ENCODE peak calls at places on chromosomes 12 and 14, in six cellular contexts. C is right cardiac atrium, K is colonic mucosa, A is GM23338, U is MM.1S, G is HepG2. N is an unnamed sample. For H3K4me1, the result is how much of the 10 kb centered on the place peaks cover.

GRCh38 chr12:89427508-89428156 is 75.3 kb upstream of the DUSP6 start:
- DNase-seq in K (no peak), C (no peak), U (peak), A (no peak), G (no peak), N (no peak)

GRCh38 chr14:65517635-65518542 is 105.4 kb downstream of the FUT8 start:
- DNase-seq in U (no peak), C (no peak), G (no peak), A (no peak), K (no peak), N (no peak)

GRCh38 chr14:63726499-63726898 is 1.4 kb downstream of the SGPP1 start:
- DNase-seq in A (no peak), C (no peak), U (no peak), K (no peak), G (peak), N (no peak)

GRCh38 chr14:105864116-105864515 is 337.7 kb downstream of the TMEM121 start:
- DNase-seq in A (no peak), K (no peak), G (no peak), C (no peak), U (no peak), N (no peak)

GRCh38 chr12:115394498-115395220 is 710.7 kb upstream of the TBX3 start:
- DNase-seq in C (no peak), G (peak), A (no peak), K (no peak), U (no peak), N (no peak)

GRCh38 chr12:2322554-2323120 is 269.9 kb downstream of the CACNA1C start:
- DNase-seq in C (no peak), A (no peak), U (no peak), K (no peak), G (no peak), N (no peak)

GRCh38 chr12:26539131-26539530 is 293.9 kb downstream of the ITPR2 start:
- DNase-seq in K (peak), C (no peak), A (no peak), G (peak), U (no peak), N (no peak)

GRCh38 chr12:101740566-101740965 is 1.3 kb upstream of the SYCP3 start:
- DNase-seq in A (no peak), U (no peak), C (no peak), K (no peak), G (no peak), N (no peak)

GRCh38 chr12:24408305-24408704 is 458.8 kb upstream of the SOX5 start:
- DNase-seq in K (no peak), G (no peak), U (peak), C (no peak), A (no peak), N (no peak)

GRCh38 chr14:29580763-29581162 is 346.9 kb downstream of the PRKD1 start:
- DNase-seq in U (no peak), K (no peak), G (no peak), A (no peak), C (no peak), N (no peak)

GRCh38 chr12:87870061-87870460 is 159.1 kb downstream of the C12orf50 start:
- DNase-seq in K (no peak), A (no peak), U (no peak), C (no peak), G (no peak), N (no peak)

GRCh38 chr12:48001426-48002178 is 2.7 kb downstream of the COL2A1 start:
- DNase-seq in C (peak), G (no peak), A (peak), U (no peak), K (peak), N (no peak)

GRCh38 chr14:26132061-26132460 is 465.8 kb downstream of the NOVA1 start:
- DNase-seq in U (no peak), K (no peak), A (no peak), C (no peak), G (no peak), N (no peak)

GRCh38 chr14:96693252-96693820 is 103.8 kb upstream of the VRK1 start:
- DNase-seq in K (no peak), U (no peak), A (no peak), G (no peak), C (no peak), N (no peak)

GRCh38 chr12:19740472-19741131 is 301.3 kb downstream of the AEBP2 start:
- DNase-seq in K (no peak), C (peak), G (no peak), A (no peak), U (no peak), N (no peak)

GRCh38 chr12:104285740-104286537 is 17.6 kb upstream of the EID3 start:
- DNase-seq in G (no peak), K (peak), A (no peak), C (no peak), U (no peak), N (no peak)

GRCh38 chr12:2756756-2757155 is 38.0 kb upstream of the FKBP4 start:
- DNase-seq in A (peak), U (no peak), C (no peak), G (no peak), K (no peak), N (no peak)

GRCh38 chr12:50224026-50224692 is 57.0 kb upstream of the CERS5 start:
- DNase-seq in K (no peak), C (no peak), A (peak), G (peak), U (peak), N (peak)

GRCh38 chr14:104694991-104695659 is 5.7 kb downstream of the INF2 start:
- DNase-seq in U (no peak), C (peak), A (no peak), K (no peak), G (no peak), N (peak)

GRCh38 chr12:94892544-94893267 is 110.8 kb downstream of the NDUFA12 start:
- DNase-seq in G (no peak), A (no peak), U (no peak), C (no peak), K (no peak), N (no peak)

GRCh38 chr14:93263416-93263815 is 56.4 kb downstream of the UBR7 start:
- DNase-seq in K (no peak), C (no peak), A (no peak), G (no peak), U (no peak), N (no peak)

GRCh38 chr12:46794593-46795190 is 31.1 kb downstream of the SLC38A4 start:
- DNase-seq in A (no peak), U (no peak), G (no peak), K (no peak), C (no peak), N (no peak)

GRCh38 chr12:98198261-98198982 is 317.0 kb upstream of the TMPO start:
- DNase-seq in G (no peak), A (peak), C (no peak), U (no peak), K (no peak), N (no peak)

GRCh38 chr12:52975820-52976573 is 27.1 kb downstream of the KRT18 start:
- DNase-seq in K (peak), U (no peak), C (peak), A (peak), G (peak), N (no peak)

GRCh38 chr14:84482256-84483071 is 1047.5 kb upstream of the FLRT2 start:
- DNase-seq in G (no peak), K (no peak), C (no peak), A (no peak), U (no peak), N (no peak)

GRCh38 chr12:123078531-123079123 is 72.3 kb downstream of the PITPNM2 start:
- DNase-seq in C (peak), U (no peak), A (no peak), K (no peak), G (no peak), N (no peak)

GRCh38 chr12:122422769-122423257 is 344 bp upstream of the CLIP1 start:
- DNase-seq in G (peak), K (peak), A (peak), C (no peak), U (peak), N (no peak)

GRCh38 chr12:102917026-102917787 is at the start of gene PAH:
- DNase-seq in A (peak), K (peak), U (no peak), C (peak), G (peak), N (no peak)

GRCh38 chr12:114933428-114934160 is 249.6 kb upstream of the TBX3 start:
- DNase-seq in C (no peak), G (peak), K (no peak), A (no peak), U (no peak), N (no peak)

GRCh38 chr12:21500786-21501257 is 613 bp downstream of the RECQL start:
- DNase-seq in K (no peak), U (no peak), A (no peak), G (no peak), C (no peak), N (no peak)

GRCh38 chr14:33432407-33433023 is 493.8 kb downstream of the NPAS3 start:
- DNase-seq in C (no peak), K (no peak), G (peak), A (no peak), U (peak), N (no peak)

GRCh38 chr12:51855586-51856428 is 7.3 kb upstream of the FIGNL2 start:
- DNase-seq in A (peak), K (no peak), G (peak), U (no peak), C (peak), N (no peak)

GRCh38 chr12:69904761-69905160 is 79.7 kb downstream of the MYRFL start:
- DNase-seq in C (no peak), A (no peak), K (no peak), U (no peak), G (no peak), N (no peak)

GRCh38 chr14:21061347-21061668 is 3.7 kb downstream of the RNASE8 start:
- DNase-seq in C (no peak), K (no peak), A (no peak), G (no peak), U (no peak), N (no peak)

GRCh38 chr12:124679533-124680371 is 112.3 kb upstream of the NCOR2 start:
- DNase-seq in K (peak), G (peak), A (no peak), U (no peak), C (peak), N (no peak)

GRCh38 chr12:64618953-64619590 is 8.8 kb downstream of the RASSF3 start:
- DNase-seq in G (no peak), U (peak), K (no peak), A (no peak), C (no peak), N (no peak)

GRCh38 chr12:6936642-6937480 is 6.8 kb upstream of the RNU7-1 start:
- DNase-seq in C (peak), A (peak), K (no peak), U (no peak), G (no peak), N (peak)

GRCh38 chr14:39406560-39406959 is 25.7 kb downstream of the FBXO33 start:
- DNase-seq in U (no peak), G (no peak), K (no peak), C (no peak), A (no peak), N (no peak)

DNA sequence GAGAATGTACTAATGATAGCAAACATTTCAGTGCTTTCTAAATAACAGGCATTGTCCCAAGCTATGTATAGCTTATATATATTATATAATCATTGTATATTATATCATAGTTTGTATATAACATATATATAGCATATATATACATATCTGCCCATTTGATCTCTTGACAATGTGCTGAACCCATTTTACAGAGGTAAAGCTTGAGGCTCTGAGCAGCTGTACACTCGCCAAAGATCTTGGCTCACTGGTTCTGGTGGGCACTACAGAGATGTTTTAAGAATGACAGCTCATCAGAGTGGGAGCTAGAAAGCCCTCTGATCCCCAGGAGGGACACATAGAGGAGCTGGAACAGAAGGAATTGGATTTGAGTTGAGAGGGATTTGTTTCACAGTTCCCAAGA is 68.2 kb upstream of the ACTN1 start:
- DNase-seq in C (no peak), A (no peak), K (no peak), U (no peak), G (no peak), N (no peak)
- H3K4me1 ChIP-seq in C (under half), A (under half), K (under half), U (under half), G (under half), N (under half)

DNA sequence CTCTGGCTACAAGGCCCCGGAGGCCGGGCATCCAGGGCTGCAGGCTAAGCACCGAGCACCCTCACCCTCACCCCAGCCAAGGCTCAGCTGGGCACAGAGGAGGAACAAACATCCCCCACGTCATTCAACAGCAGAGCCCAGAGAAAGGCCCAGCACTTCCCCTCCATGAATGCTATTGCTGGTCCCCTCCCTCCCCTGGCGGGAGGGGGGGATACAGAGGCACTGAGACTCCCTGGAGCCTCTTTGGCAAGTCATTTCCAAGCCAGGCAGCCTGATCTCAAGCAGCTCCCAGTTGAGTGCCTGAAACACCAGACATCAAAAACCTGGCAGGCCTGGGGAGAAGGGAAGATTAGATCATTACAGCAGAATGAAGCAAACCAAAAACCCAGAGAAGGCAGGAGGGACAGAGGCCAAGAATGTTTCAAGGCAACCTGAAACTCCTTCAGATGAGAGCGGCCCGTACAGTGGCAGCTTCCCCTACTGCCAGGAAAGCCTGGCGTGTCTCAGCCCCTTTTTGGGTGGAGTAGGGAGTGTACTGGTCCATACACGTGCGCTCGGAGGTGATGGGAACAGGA is 92.1 kb downstream of the LRRC74A start:
- DNase-seq in K (peak), A (no peak), C (peak), U (no peak), G (no peak), N (no peak)
- H3K4me1 ChIP-seq in K (under half), A (half or more), C (under half), U (under half), G (under half), N (under half)

GRCh38 chr12:105920161-105920684 is 218.5 kb downstream of the NUAK1 start:
- DNase-seq in K (no peak), C (peak), U (no peak), G (no peak), A (no peak), N (no peak)
- H3K4me1 ChIP-seq in K (under half), C (under half), U (under half), G (under half), A (under half), N (under half)

GRCh38 chr14:35965425-35965824 is 139.3 kb downstream of the BRMS1L start:
- DNase-seq in C (no peak), K (no peak), U (no peak), G (no peak), A (peak), N (no peak)
- H3K4me1 ChIP-seq in C (under half), K (under half), U (under half), G (under half), A (under half), N (under half)